ENCODE peak calls at places on chromosome 18, in seven cellular contexts. G is K562, Y is SK-N-SH, P is H1, O is HCT116, V is HepG2, R is GM12878. K is an unnamed sample.

GRCh38 chr18:79478484-79479113 is 82.9 kb downstream of the NFATC1 start:
- DNase-seq in G (no peak), Y (no peak), P (no peak), O (no peak), V (no peak), R (no peak), K (no peak)

GRCh38 chr18:57814555-57814954 is 11.4 kb upstream of the ATP8B1 start:
- DNase-seq in G (no peak), Y (no peak), P (no peak), O (no peak), V (no peak), R (no peak), K (no peak)

GRCh38 chr18:14122099-14122498 is 10.1 kb downstream of the ZNF519 start:
- DNase-seq in G (no peak), Y (no peak), P (no peak), O (no peak), V (no peak), R (no peak), K (no peak)

GRCh38 chr18:79682896-79683625 is 3.5 kb downstream of the CTDP1 start:
- DNase-seq in G (no peak), Y (no peak), P (no peak), O (no peak), V (no peak), R (no peak), K (no peak)

GRCh38 chr18:74598350-74599001 is 806 bp downstream of the ZNF407 start:
- DNase-seq in G (peak), Y (peak), P (no peak), O (peak), V (peak), R (no peak), K (peak)

GRCh38 chr18:22838639-22839487 is 94.3 kb upstream of the RBBP8 start:
- DNase-seq in G (no peak), Y (no peak), P (no peak), O (no peak), V (no peak), R (peak), K (no peak)

GRCh38 chr18:23032030-23032582 is 99.0 kb downstream of the RBBP8 start:
- DNase-seq in G (no peak), Y (no peak), P (no peak), O (no peak), V (no peak), R (no peak), K (no peak)

GRCh38 chr18:23844991-23845680 is 155.9 kb downstream of the LAMA3 start:
- DNase-seq in G (no peak), Y (no peak), P (no peak), O (no peak), V (no peak), R (no peak), K (no peak)

GRCh38 chr18:22872894-22873537 is 60.1 kb upstream of the RBBP8 start:
- DNase-seq in G (no peak), Y (no peak), P (no peak), O (no peak), V (peak), R (peak), K (no peak)

GRCh38 chr18:13661779-13662271 is 64.5 kb downstream of the FAM210A start:
- DNase-seq in G (no peak), Y (no peak), P (no peak), O (no peak), V (no peak), R (no peak), K (no peak)

GRCh38 chr18:3281456-3282400 is 19.8 kb downstream of the MYL12B start:
- DNase-seq in G (peak), Y (peak), P (no peak), O (peak), V (peak), R (no peak), K (no peak)

GRCh38 chr18:35407871-35408481 is 30.8 kb upstream of the ZNF396 start:
- DNase-seq in G (peak), Y (peak), P (no peak), O (peak), V (peak), R (no peak), K (peak)
- TF ChIP-seq YY1 in G (no peak), Y (no peak), P (no peak), O (no peak), V (no peak), R (peak), K (no peak)

GRCh38 chr18:26386002-26386401 is 159.8 kb downstream of the TAF4B start:
- DNase-seq in G (no peak), Y (no peak), P (no peak), O (no peak), V (peak), R (no peak), K (no peak)

GRCh38 chr18:26383454-26384270 is 157.4 kb downstream of the TAF4B start:
- DNase-seq in G (peak), Y (peak), P (no peak), O (peak), V (peak), R (peak), K (no peak)

DNA sequence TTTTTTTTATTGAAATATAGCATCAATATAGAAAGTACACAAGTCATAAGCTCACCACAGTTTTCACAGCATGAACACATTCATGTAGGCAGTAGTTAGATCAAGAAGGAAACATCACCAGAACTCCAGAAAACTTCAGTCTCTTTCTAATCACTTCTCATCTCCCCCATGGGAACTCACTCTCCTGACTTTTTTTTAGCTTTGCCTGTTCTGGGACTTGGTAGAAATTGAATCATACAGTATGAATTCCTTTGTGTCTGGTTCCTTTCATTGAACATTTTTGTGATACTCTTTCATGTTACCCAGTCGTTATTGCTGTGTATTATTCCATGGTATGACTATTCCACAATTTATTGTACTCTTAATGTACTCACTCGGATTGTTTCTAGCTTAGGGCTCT is 160.2 kb downstream of the TAF4B start:
- DNase-seq in G (no peak), Y (no peak), P (no peak), O (no peak), V (no peak), R (no peak), K (no peak)
- TF ChIP-seq YY1 in G (no peak), Y (no peak), P (no peak), O (no peak), V (no peak), R (no peak), K (no peak)

GRCh38 chr18:48949606-48950535 is 894 bp downstream of the SMAD7 start:
- DNase-seq in G (peak), Y (peak), P (no peak), O (no peak), V (no peak), R (no peak), K (no peak)

GRCh38 chr18:48947583-48947982 is 3.2 kb downstream of the SMAD7 start:
- DNase-seq in G (no peak), Y (peak), P (no peak), O (no peak), V (no peak), R (no peak), K (no peak)

GRCh38 chr18:48949051-48949605 is 1.6 kb downstream of the SMAD7 start:
- DNase-seq in G (no peak), Y (no peak), P (no peak), O (no peak), V (no peak), R (no peak), K (no peak)

GRCh38 chr18:48947102-48947501 is 3.7 kb downstream of the SMAD7 start:
- DNase-seq in G (no peak), Y (no peak), P (no peak), O (no peak), V (no peak), R (no peak), K (no peak)

GRCh38 chr18:48948112-48949050 is 2.4 kb downstream of the SMAD7 start:
- DNase-seq in G (peak), Y (peak), P (no peak), O (no peak), V (peak), R (no peak), K (no peak)
- TF ChIP-seq YY1 in G (no peak), Y (no peak), P (no peak), O (peak), V (peak), R (no peak), K (no peak)

DNA sequence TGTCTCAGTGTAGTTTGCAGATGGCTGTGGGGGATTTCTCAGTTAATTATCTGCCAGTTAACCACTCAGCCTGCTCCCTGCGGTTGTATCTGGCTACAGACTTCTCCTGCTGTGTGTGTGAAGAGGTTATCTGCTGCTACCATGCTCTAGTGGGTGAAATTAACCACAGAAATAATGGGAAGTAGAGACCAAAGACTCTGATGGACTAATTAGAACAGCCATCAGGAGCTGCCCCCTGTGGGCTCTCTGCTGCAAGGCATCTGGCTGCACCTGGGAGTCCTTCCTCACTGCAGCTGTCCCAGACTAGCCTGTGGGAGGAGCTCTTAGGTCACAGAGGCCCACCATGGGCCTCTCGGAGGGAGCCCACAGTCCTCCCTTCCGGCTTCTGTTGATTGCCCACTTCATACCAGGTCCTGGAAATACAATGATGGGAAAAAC is 66.6 kb downstream of the CTIF start:
- DNase-seq in G (peak), Y (peak), P (peak), O (peak), V (peak), R (peak), K (peak)
- TF ChIP-seq YY1 in G (no peak), Y (no peak), P (no peak), O (no peak), V (no peak), R (no peak), K (no peak)

GRCh38 chr18:6956999-6957398 is 160.6 kb downstream of the LAMA1 start:
- DNase-seq in G (no peak), Y (no peak), P (no peak), O (no peak), V (no peak), R (no peak), K (no peak)

GRCh38 chr18:6960656-6961055 is 156.9 kb downstream of the LAMA1 start:
- DNase-seq in G (no peak), Y (no peak), P (no peak), O (no peak), V (no peak), R (no peak), K (no peak)

GRCh38 chr18:6961331-6961730 is 156.3 kb downstream of the LAMA1 start:
- DNase-seq in G (no peak), Y (no peak), P (no peak), O (no peak), V (no peak), R (no peak), K (no peak)

GRCh38 chr18:6960124-6960523 is 157.5 kb downstream of the LAMA1 start:
- DNase-seq in G (no peak), Y (no peak), P (no peak), O (no peak), V (no peak), R (no peak), K (no peak)

GRCh38 chr18:6959110-6959509 is 158.5 kb downstream of the LAMA1 start:
- DNase-seq in G (no peak), Y (no peak), P (no peak), O (no peak), V (no peak), R (no peak), K (no peak)
- TF ChIP-seq YY1 in G (no peak), Y (no peak), P (no peak), O (no peak), V (no peak), R (no peak), K (no peak)

GRCh38 chr18:52343138-52343537 is 3.1 kb downstream of the DCC start:
- DNase-seq in G (no peak), Y (peak), P (no peak), O (no peak), V (no peak), R (no peak), K (no peak)

GRCh38 chr18:52341617-52342381 is 1.8 kb downstream of the DCC start:
- DNase-seq in G (no peak), Y (peak), P (no peak), O (no peak), V (no peak), R (no peak), K (no peak)

GRCh38 chr18:52339891-52340371 is at the start of gene DCC:
- DNase-seq in G (no peak), Y (peak), P (no peak), O (no peak), V (peak), R (no peak), K (peak)

GRCh38 chr18:52343731-52344340 is 3.8 kb downstream of the DCC start:
- DNase-seq in G (no peak), Y (peak), P (no peak), O (no peak), V (no peak), R (no peak), K (no peak)

GRCh38 chr18:52340466-52341378 is 725 bp downstream of the DCC start:
- DNase-seq in G (no peak), Y (no peak), P (no peak), O (no peak), V (no peak), R (no peak), K (no peak)
- TF ChIP-seq YY1 in G (no peak), Y (no peak), P (no peak), O (no peak), V (no peak), R (no peak), K (no peak)

K was measured in NT2/D1.